ENCODE peak calls at places on chromosome 13, in four cellular contexts. Z is H1, V is HepG2, T is GM12878. L is an unnamed sample.

GRCh38 chr13:64488731-64489130 is 2741.4 kb downstream of the PCDH9 start:
- DNase-seq in V (no peak), T (no peak), Z (no peak), L (no peak)

GRCh38 chr13:20331949-20332348 is 99.8 kb upstream of the GJB6 start:
- DNase-seq in Z (no peak), V (no peak), T (no peak), L (no peak)

GRCh38 chr13:35926859-35927530 is 204.2 kb downstream of the DCLK1 start:
- DNase-seq in V (no peak), T (no peak), Z (no peak), L (no peak)

GRCh38 chr13:85729296-85729695 is 69.9 kb downstream of the SLITRK6 start:
- DNase-seq in Z (no peak), V (no peak), T (no peak), L (no peak)

GRCh38 chr13:97441414-97441813 is 7.4 kb downstream of the RAP2A start:
- DNase-seq in T (no peak), V (no peak), Z (no peak), L (no peak)

GRCh38 chr13:68727165-68727564 is 1380.5 kb upstream of the ATXN8OS start:
- DNase-seq in V (no peak), T (no peak), Z (no peak), L (no peak)

GRCh38 chr13:99271249-99271648 is 13.1 kb upstream of the GPR18 start:
- DNase-seq in T (no peak), Z (no peak), V (no peak), L (no peak)

GRCh38 chr13:64591981-64592380 is 2638.2 kb downstream of the PCDH9 start:
- DNase-seq in T (no peak), Z (no peak), V (no peak), L (no peak)

GRCh38 chr13:80881495-80882482 is 540.9 kb upstream of the SPRY2 start:
- DNase-seq in Z (no peak), T (no peak), V (no peak), L (peak)

GRCh38 chr13:105255472-105255871 is 1280.0 kb downstream of the EFNB2 start:
- DNase-seq in Z (no peak), T (no peak), V (no peak), L (no peak)

GRCh38 chr13:98033277-98034247 is 80.1 kb downstream of the IPO5 start:
- DNase-seq in V (peak), T (no peak), Z (no peak), L (peak)

GRCh38 chr13:30002577-30002976 is 152.2 kb upstream of the UBL3 start:
- DNase-seq in V (no peak), Z (no peak), T (no peak), L (no peak)

GRCh38 chr13:97141564-97142005 is 80.5 kb upstream of the MBNL2 start:
- DNase-seq in Z (no peak), V (peak), T (peak), L (peak)

GRCh38 chr13:43100667-43101066 is 77.3 kb downstream of the DNAJC15 start:
- DNase-seq in V (no peak), Z (no peak), T (no peak), L (no peak)

GRCh38 chr13:32783067-32783466 is 196.8 kb downstream of the PDS5B start:
- DNase-seq in V (no peak), Z (no peak), T (no peak), L (no peak)

GRCh38 chr13:42041684-42042035 is 6.8 kb upstream of the DGKH start:
- DNase-seq in T (peak), V (no peak), Z (peak), L (peak)

GRCh38 chr13:100546713-100547405 is 41.7 kb downstream of the GGACT start:
- DNase-seq in T (no peak), V (no peak), Z (peak), L (no peak)

GRCh38 chr13:79786176-79786575 is 305.2 kb downstream of the NDFIP2 start:
- DNase-seq in V (no peak), T (no peak), Z (no peak), L (no peak)
- TF ChIP-seq CREB1 in V (no peak), T (no peak), Z (no peak), L (no peak)

GRCh38 chr13:86760620-86761019 is 910.6 kb upstream of the SLITRK5 start:
- DNase-seq in Z (no peak), V (no peak), T (no peak), L (no peak)

GRCh38 chr13:86758116-86758515 is 913.1 kb upstream of the SLITRK5 start:
- DNase-seq in Z (no peak), V (no peak), T (no peak), L (no peak)

DNA sequence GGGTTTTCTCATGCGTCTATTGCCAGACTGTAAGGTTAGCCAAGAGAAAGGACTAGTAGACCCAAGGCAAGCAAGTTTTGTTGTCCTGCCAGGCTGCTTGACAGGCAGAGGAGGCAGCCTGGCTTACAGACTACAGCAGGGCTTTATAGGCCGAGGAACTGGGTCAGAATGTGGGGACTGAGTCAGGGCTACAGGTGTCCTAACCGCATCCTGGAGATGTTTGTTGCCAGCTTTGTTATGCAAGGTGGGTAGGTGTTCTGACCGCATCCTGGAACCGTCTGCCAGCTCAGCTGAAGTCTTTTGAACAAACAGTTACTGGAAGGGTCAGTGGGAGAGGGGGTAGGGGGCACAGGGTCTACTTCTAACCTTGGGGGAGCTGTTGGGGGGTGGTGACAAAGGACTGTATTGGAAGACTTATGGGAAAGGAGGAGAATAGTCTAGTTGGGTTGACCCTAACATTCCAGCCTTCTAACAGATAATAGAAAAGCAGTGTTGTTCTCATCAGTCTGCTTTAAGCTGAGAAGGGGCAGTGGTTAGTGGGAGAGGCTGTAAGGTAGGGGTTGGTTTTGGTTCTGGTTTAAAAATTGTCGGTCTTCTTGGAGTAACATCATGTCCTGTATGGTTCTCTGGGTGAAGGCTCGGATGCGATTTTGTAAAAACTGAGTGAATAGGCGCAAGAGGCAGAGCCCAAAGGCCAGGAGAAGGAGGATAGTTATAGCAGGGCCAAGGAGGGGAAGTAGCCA is 913.8 kb upstream of the SLITRK5 start:
- DNase-seq in T (no peak), Z (peak), V (no peak), L (no peak)
- TF ChIP-seq ATF3 in T (no peak), Z (no peak), V (no peak), L (no peak)

DNA sequence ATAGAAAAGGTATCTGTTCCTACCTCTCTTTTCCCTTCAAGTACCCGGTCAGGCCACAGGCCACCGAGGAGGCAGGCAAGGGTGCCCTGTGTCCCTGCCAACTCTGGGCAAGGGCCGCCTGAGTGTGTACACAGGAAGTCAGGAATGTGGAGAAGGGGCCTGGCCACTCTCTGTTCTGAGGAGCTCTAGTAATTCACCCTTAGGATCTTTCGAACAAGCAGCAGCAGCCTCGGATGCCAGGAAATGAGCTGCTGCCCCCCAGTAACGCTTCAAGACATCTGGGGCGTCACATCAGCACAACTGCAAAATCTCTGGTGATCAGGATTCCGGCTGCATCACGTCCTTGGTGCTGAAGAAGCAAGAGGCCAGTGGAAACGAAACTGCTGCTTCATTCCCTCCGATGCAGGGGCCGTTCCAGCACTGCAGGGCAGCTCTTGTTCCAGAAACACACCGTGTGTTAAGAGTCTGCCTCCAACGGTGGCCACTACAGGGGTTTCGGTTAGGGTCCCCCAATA is 2.0 kb downstream of the RAB20 start:
- DNase-seq in V (no peak), Z (no peak), T (no peak), L (no peak)
- TF ChIP-seq JUND in V (no peak), Z (no peak), T (no peak), L (no peak)

GRCh38 chr13:22517544-22517943 is 663.2 kb upstream of the SGCG start:
- DNase-seq in Z (no peak), V (no peak), T (no peak), L (no peak)
- TF ChIP-seq CREB1 in Z (no peak), V (no peak), T (no peak), L (no peak)

GRCh38 chr13:108325863-108326262 is 56.3 kb downstream of the TNFSF13B start:
- DNase-seq in T (no peak), V (no peak), Z (no peak), L (no peak)

GRCh38 chr13:108322206-108322824 is 52.8 kb downstream of the TNFSF13B start:
- DNase-seq in V (peak), T (peak), Z (no peak), L (peak)

GRCh38 chr13:108328848-108329247 is 59.3 kb downstream of the TNFSF13B start:
- DNase-seq in Z (no peak), T (no peak), V (no peak), L (no peak)

DNA sequence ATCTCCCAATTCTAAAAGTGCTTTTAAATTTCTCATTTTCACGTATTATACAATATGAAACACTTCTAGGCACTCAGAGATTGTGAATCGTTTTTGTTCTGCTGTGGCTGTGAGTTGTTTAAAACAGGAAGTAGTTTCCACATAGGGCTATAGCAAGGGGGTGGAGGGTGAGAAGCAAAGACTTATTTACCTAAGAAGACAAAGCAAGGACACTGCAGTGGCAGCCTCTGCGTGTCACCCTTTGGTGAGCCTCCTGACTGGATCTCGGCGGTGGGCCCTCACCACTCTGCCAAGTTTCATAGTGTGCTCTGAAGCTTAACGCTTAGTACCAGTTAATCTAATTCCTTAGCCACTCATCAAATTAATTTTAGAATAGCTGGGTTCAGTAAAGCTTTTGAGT is 56.8 kb downstream of the TNFSF13B start:
- DNase-seq in Z (no peak), V (peak), T (peak), L (no peak)
- TF ChIP-seq ATF3 in Z (no peak), V (no peak), T (no peak), L (no peak)

DNA sequence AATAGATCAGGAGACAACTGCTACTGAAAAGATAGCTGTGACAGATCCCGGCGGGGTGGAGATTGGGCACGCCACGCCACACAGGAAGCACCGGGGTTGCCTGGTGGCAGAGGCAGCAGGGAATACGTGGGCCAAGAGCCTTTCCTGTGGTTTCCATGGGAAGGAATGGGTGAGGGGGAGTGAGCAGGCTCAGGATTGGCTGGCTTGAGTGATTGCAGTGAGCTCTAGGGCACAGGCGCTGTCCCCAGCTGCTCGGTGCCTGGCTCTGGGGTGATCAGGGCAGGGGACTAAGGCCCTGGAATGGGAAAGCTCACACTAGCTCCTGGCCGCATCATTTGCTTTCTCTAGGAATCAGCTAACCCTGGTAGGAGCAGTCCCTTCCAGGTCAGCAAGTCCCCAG is 166.1 kb downstream of the USP12 start:
- DNase-seq in V (no peak), T (no peak), Z (no peak), L (no peak)
- TF ChIP-seq JUND in V (no peak), T (no peak), Z (no peak), L (no peak)

DNA sequence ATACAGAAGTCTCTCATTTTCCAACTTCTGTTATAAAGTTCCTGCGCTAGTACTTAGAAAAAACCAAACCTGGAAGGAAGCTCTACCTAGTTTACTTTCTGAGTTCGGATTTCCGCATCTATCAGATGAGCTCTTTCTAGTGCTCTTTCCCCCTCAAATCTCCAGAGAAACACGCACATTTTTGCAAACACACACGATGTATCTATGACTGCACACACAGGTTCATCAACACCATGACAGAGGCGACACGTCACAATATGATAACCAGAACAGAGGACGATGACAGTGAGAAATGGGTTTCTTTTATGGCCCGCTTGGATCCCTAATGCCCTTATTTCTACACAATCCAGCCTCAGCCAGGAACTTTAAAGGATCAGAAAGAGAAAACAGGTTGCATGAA is 612 bp upstream of the LRRC63 start:
- DNase-seq in V (no peak), T (no peak), Z (no peak), L (peak)
- TF ChIP-seq CREB1 in V (no peak), T (peak), Z (no peak), L (peak)

DNA sequence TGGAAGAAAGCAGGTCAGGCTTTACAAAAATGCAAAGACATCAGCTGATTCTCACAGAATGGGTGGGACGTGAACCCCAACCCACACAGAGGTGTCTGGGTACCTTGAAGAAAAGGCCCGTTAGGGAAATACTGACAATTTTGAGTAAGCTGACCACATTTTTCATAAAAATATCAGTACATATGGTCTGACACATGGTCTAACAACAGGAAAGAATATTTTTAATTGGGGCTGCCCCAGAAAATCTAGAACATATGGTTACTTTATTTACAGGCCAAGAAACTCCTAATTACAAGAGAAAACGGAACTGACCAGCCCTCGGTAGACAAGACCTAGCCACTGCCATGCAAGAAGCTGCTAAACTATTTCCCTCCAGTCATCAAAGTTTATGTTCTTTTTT is 48.7 kb upstream of the ITM2B start:
- DNase-seq in T (no peak), Z (no peak), V (no peak), L (no peak)
- TF ChIP-seq ATF3 in T (no peak), Z (no peak), V (no peak), L (no peak)

DNA sequence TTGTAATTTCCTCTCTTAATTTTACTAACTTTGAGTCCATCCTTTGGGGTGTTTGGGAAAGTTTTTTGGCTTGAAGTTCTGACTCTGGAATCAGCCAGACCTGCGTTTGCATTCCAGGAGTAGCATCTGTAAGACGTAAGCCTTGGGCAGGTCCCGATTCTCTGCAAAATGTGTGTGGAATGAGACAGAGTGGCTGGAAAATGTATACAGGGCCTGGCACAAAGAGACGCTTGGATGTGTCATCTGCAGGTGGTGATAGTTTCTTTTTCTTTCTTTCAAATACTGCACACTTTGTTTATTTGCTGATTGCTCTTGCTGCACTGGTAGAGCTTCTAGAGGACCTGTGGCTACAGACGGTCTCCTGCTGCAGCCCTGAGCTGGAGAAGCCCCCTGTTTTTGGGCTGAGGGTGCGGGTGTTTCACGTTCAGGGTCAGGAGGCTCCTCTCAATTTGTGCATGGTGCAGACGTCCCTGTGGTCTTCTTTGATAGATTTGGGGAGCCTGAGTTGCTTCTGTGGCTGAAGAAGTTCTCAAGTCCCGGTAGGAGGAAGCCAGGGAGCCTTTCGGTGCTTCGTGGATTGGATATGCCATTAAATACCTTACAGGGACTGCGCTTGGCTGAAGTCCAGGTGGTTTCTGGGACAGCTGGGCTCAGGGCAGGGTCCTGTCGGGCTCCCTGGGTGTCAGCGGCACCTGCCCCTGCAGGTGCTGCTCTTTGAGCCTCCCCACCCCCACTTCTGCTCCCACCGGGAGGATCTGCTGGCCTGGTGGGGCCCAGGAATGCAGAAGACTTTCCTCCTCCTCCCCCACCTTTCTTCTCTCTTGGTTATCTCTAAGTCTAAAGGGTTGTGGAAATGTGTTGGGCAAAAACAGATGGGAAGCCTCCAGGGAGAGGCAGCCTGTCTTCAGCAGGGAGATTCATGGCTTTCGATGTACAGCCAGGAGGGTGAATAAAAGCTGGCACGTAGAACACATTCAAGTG is 44.1 kb upstream of the GAS6 start:
- DNase-seq in Z (no peak), T (no peak), V (no peak), L (no peak)
- TF ChIP-seq JUND in Z (no peak), T (no peak), V (no peak), L (no peak)

GRCh38 chr13:111153977-111154332 is 38.8 kb downstream of the ARHGEF7 start:
- DNase-seq in T (no peak), Z (no peak), V (peak), L (peak)
- TF ChIP-seq CREB1 in T (no peak), Z (no peak), V (no peak), L (no peak)

L was measured in K562.